ENCODE peak calls at places on chromosome 13, in six cellular contexts. C is GM12878, J is IMR-90, S is A549, E is K562, G is HepG2. R is an unnamed sample.

GRCh38 chr13:91346062-91346461 is 1.4 kb upstream of the MIR17HG start:
- DNase-seq in C (no peak), S (no peak), G (no peak), E (no peak), J (no peak), R (no peak)

GRCh38 chr13:51416107-51416506 is 36.7 kb downstream of the INTS6 start:
- DNase-seq in C (no peak), E (no peak), G (no peak), S (no peak), J (no peak), R (no peak)

GRCh38 chr13:36344173-36344572 is 2.0 kb downstream of the SPART start:
- DNase-seq in E (peak; percentile 13), C (no peak), J (peak; percentile 70), G (no peak), S (peak; percentile 26), R (no peak)

GRCh38 chr13:97385146-97385545 is 48.8 kb upstream of the RAP2A start:
- DNase-seq in J (peak; percentile 17), G (no peak), E (no peak), C (no peak), S (no peak), R (no peak)

GRCh38 chr13:30664689-30665088 is 47.0 kb downstream of the USPL1 start:
- DNase-seq in E (no peak), C (no peak), S (no peak), J (no peak), G (no peak), R (no peak)

GRCh38 chr13:19062019-19062646 is 119.5 kb downstream of the TUBA3C start:
- DNase-seq in S (no peak), J (no peak), C (no peak), G (no peak), E (no peak), R (no peak)

GRCh38 chr13:32783067-32783466 is 196.8 kb downstream of the PDS5B start:
- DNase-seq in C (no peak), S (no peak), G (no peak), E (no peak), J (peak; percentile 67), R (no peak)

GRCh38 chr13:40318366-40318765 is 348.1 kb downstream of the FOXO1 start:
- DNase-seq in G (no peak), E (no peak), J (no peak), C (no peak), S (no peak), R (peak; percentile 22)

GRCh38 chr13:67369895-67370660 is 139.9 kb upstream of the PCDH9 start:
- DNase-seq in C (no peak), J (peak; percentile 92), E (no peak), G (no peak), S (no peak), R (no peak)

GRCh38 chr13:103066991-103067390 is 774 bp upstream of the SLC10A2 start:
- DNase-seq in S (no peak), C (no peak), G (no peak), J (no peak), E (no peak), R (no peak)
- TF ChIP-seq BHLHE40 in S (no peak), C (no peak), G (no peak), J (no peak), E (no peak), R (no peak)

GRCh38 chr13:99892189-99892588 is 79.4 kb downstream of the ZIC5 start:
- DNase-seq in J (no peak), S (no peak), G (no peak), E (no peak), C (no peak), R (no peak)
- TF ChIP-seq BHLHE40 in J (no peak), S (no peak), G (no peak), E (no peak), C (no peak), R (no peak)

GRCh38 chr13:42395066-42395821 is 123.3 kb downstream of the AKAP11 start:
- DNase-seq in S (no peak), C (no peak), E (no peak), G (no peak), J (no peak), R (no peak)

GRCh38 chr13:42394361-42395065 is 122.6 kb downstream of the AKAP11 start:
- DNase-seq in S (no peak), G (no peak), J (no peak), C (no peak), E (no peak), R (no peak)

GRCh38 chr13:42392180-42392579 is 120.2 kb downstream of the AKAP11 start:
- DNase-seq in S (no peak), E (no peak), G (no peak), J (no peak), C (no peak), R (no peak)

GRCh38 chr13:42392706-42393572 is 121.0 kb downstream of the AKAP11 start:
- DNase-seq in G (no peak), C (no peak), S (no peak), E (no peak), J (no peak), R (no peak)

DNA sequence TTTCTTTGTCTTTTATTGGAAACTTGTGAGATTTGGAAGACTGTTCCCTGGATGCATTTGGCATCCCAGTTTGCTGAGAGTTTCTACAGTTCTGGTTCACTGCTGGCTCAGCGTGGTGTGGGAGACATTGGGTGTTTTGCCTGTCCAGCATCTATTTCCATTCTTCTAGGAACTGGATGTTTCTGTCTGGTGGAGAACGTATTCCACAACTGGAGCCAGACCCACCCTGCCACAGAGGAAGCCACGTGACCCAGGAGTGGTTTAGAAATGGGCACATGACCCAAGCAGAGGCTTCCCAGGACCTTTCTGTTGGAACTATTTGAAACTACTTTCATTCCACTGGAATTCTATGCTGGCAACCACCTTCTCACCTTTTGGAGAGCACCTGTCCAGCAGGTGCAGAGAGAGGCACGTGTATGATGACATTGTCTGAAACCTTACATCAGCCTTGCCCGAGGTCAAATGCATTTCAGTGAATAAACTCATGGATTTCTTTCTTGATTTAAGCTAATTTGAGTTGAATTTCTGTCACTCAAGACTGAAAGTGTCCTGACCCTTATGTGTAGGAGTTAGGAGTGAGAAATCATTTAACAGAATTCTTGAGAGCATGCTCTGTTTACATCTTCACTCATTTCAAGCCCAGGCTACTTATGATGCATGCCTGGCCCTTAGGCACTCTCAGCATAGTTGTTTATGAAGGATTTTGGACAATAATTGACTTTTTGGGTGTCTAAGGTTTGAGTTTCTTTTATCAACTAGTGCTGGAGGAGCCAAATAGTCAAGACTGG is 121.8 kb downstream of the AKAP11 start:
- DNase-seq in G (no peak), J (no peak), C (no peak), S (no peak), E (no peak), R (no peak)
- TF ChIP-seq BHLHE40 in G (no peak), J (no peak), C (peak; percentile 12), S (no peak), E (no peak), R (no peak)

GRCh38 chr13:110661256-110661655 is 44.7 kb downstream of the CARS2 start:
- DNase-seq in G (no peak), S (no peak), C (no peak), J (no peak), E (no peak), R (no peak)
- TF ChIP-seq BHLHE40 in G (no peak), S (no peak), C (no peak), J (no peak), E (no peak), R (no peak)

GRCh38 chr13:93289047-93289446 is 62.4 kb downstream of the GPC6 start:
- DNase-seq in J (peak; percentile 8), E (no peak), S (no peak), C (no peak), G (no peak), R (no peak)

GRCh38 chr13:93286047-93286446 is 59.4 kb downstream of the GPC6 start:
- DNase-seq in E (no peak), C (no peak), G (no peak), J (no peak), S (no peak), R (no peak)

GRCh38 chr13:93293716-93294115 is 67.1 kb downstream of the GPC6 start:
- DNase-seq in J (no peak), E (no peak), C (no peak), S (no peak), G (no peak), R (no peak)

GRCh38 chr13:93289842-93290241 is 63.2 kb downstream of the GPC6 start:
- DNase-seq in E (no peak), C (no peak), S (no peak), G (no peak), J (no peak), R (no peak)

GRCh38 chr13:93290503-93290902 is 63.9 kb downstream of the GPC6 start:
- DNase-seq in J (peak; percentile 46), C (no peak), E (no peak), G (no peak), S (no peak), R (no peak)
- TF ChIP-seq BHLHE40 in J (no peak), C (no peak), E (peak; percentile 19), G (no peak), S (no peak), R (no peak)

GRCh38 chr13:113785051-113786010 is 26.3 kb downstream of the TMEM255B start:
- DNase-seq in S (no peak), J (peak; percentile 74), E (no peak), G (no peak), C (no peak), R (no peak)
- TF ChIP-seq BHLHE40 in S (no peak), J (no peak), E (no peak), G (no peak), C (no peak), R (no peak)